ENCODE peak calls at places on chromosome 22, in nine cellular contexts. J is upper lobe of right lung; O is PC-3; A is OCI-LY7; C is tibial artery; K is CD8-positive, alpha-beta T cell; U is cardiac muscle cell; R is lung; X is kidney. B is an unnamed sample.

GRCh38 chr22:41584881-41585280 is 4.8 kb downstream of the PMM1 start:
- DNase-seq in J (no peak), O (no peak), A (no peak), C (no peak), K (no peak), U (no peak), R (no peak), X (no peak), B (no peak)

GRCh38 chr22:34851918-34852662 is 213.9 kb upstream of the ISX start:
- DNase-seq in J (no peak), O (no peak), A (no peak), C (no peak), K (no peak), U (no peak), R (no peak), X (no peak), B (no peak)

GRCh38 chr22:30887418-30887817 is 81.2 kb downstream of the MORC2 start:
- DNase-seq in J (peak), O (no peak), A (no peak), C (peak), K (no peak), U (no peak), R (no peak), X (peak), B (no peak)

GRCh38 chr22:27811778-27812177 is 10.2 kb upstream of the MN1 start:
- DNase-seq in J (no peak), O (no peak), A (no peak), C (no peak), K (no peak), U (no peak), R (no peak), X (no peak), B (no peak)

GRCh38 chr22:50498322-50498861 is 9.1 kb downstream of the LMF2 start:
- DNase-seq in J (no peak), O (peak), A (peak), C (peak), K (peak), U (peak), R (peak), X (peak), B (no peak)

GRCh38 chr22:25482868-25483639 is 81.4 kb upstream of the GRK3 start:
- DNase-seq in J (no peak), O (no peak), A (no peak), C (no peak), K (no peak), U (no peak), R (no peak), X (no peak), B (no peak)

GRCh38 chr22:44707178-44707577 is 5.2 kb downstream of the PRR5 start:
- DNase-seq in J (no peak), O (no peak), A (no peak), C (no peak), K (no peak), U (no peak), R (no peak), X (no peak), B (no peak)

GRCh38 chr22:27416553-27417427 is 384.8 kb downstream of the MN1 start:
- DNase-seq in J (no peak), O (peak), A (no peak), C (peak), K (no peak), U (peak), R (no peak), X (no peak), B (peak)

GRCh38 chr22:41575533-41575932 is 14.1 kb downstream of the PMM1 start:
- DNase-seq in J (no peak), O (no peak), A (no peak), C (no peak), K (no peak), U (no peak), R (no peak), X (no peak), B (no peak)

GRCh38 chr22:49752598-49753091 is 75.0 kb downstream of the BRD1 start:
- DNase-seq in J (peak), O (no peak), A (no peak), C (no peak), K (no peak), U (no peak), R (no peak), X (no peak), B (no peak)

GRCh38 chr22:24554316-24555159 is at the start of gene GUCD1:
- DNase-seq in J (no peak), O (peak), A (peak), C (peak), K (no peak), U (peak), R (no peak), X (no peak), B (no peak)

GRCh38 chr22:49426098-49426497 is 401.6 kb downstream of the BRD1 start:
- DNase-seq in J (no peak), O (no peak), A (no peak), C (no peak), K (no peak), U (no peak), R (no peak), X (peak), B (no peak)

GRCh38 chr22:47995718-47996117 is 1233.3 kb downstream of the TBC1D22A start:
- DNase-seq in J (no peak), O (no peak), A (no peak), C (no peak), K (no peak), U (no peak), R (no peak), X (no peak), B (no peak)

GRCh38 chr22:32545801-32546200 is 71.2 kb downstream of the FBXO7 start:
- DNase-seq in J (no peak), O (no peak), A (no peak), C (peak), K (no peak), U (peak), R (no peak), X (no peak), B (no peak)

GRCh38 chr22:28835630-28836189 is 35.3 kb upstream of the XBP1 start:
- DNase-seq in J (no peak), O (no peak), A (no peak), C (no peak), K (no peak), U (no peak), R (no peak), X (no peak), B (no peak)

GRCh38 chr22:41523464-41524221 is 20.6 kb downstream of the POLR3H start:
- DNase-seq in J (no peak), O (no peak), A (no peak), C (peak), K (no peak), U (peak), R (no peak), X (peak), B (no peak)

GRCh38 chr22:23376256-23376655 is 195.9 kb downstream of the BCR start:
- DNase-seq in J (no peak), O (peak), A (peak), C (no peak), K (no peak), U (peak), R (no peak), X (no peak), B (no peak)

GRCh38 chr22:31532060-31532459 is 35.7 kb downstream of the SFI1 start:
- DNase-seq in J (no peak), O (no peak), A (no peak), C (no peak), K (no peak), U (peak), R (no peak), X (no peak), B (no peak)

GRCh38 chr22:45127866-45128265 is 35.9 kb upstream of the NUP50 start:
- DNase-seq in J (no peak), O (peak), A (no peak), C (no peak), K (no peak), U (no peak), R (no peak), X (no peak), B (no peak)

GRCh38 chr22:48492371-48493320 is 1335.0 kb downstream of the BRD1 start:
- DNase-seq in J (peak), O (peak), A (peak), C (peak), K (no peak), U (peak), R (peak), X (peak), B (no peak)

GRCh38 chr22:45421349-45422057 is 8.0 kb downstream of the RIBC2 start:
- DNase-seq in J (peak), O (no peak), A (no peak), C (no peak), K (no peak), U (no peak), R (peak), X (no peak), B (no peak)

GRCh38 chr22:44108076-44108475 is 72.6 kb upstream of the PARVG start:
- DNase-seq in J (peak), O (no peak), A (no peak), C (no peak), K (no peak), U (no peak), R (no peak), X (peak), B (no peak)

GRCh38 chr22:23742505-23743264 is 8.2 kb downstream of the ZNF70 start:
- DNase-seq in J (no peak), O (no peak), A (no peak), C (no peak), K (no peak), U (no peak), R (no peak), X (no peak), B (no peak)

GRCh38 chr22:49432211-49432905 is 395.3 kb downstream of the BRD1 start:
- DNase-seq in J (no peak), O (no peak), A (no peak), C (no peak), K (peak), U (no peak), R (no peak), X (no peak), B (no peak)

GRCh38 chr22:30380011-30380410 is 7.2 kb downstream of the RNF215 start:
- DNase-seq in J (peak), O (no peak), A (no peak), C (no peak), K (no peak), U (no peak), R (no peak), X (no peak), B (no peak)

GRCh38 chr22:27317156-27317555 is 484.4 kb downstream of the MN1 start:
- DNase-seq in J (no peak), O (no peak), A (no peak), C (no peak), K (no peak), U (peak), R (no peak), X (no peak), B (no peak)

GRCh38 chr22:45490836-45491235 is 11.8 kb upstream of the FBLN1 start:
- DNase-seq in J (peak), O (no peak), A (no peak), C (no peak), K (no peak), U (no peak), R (no peak), X (peak), B (no peak)

GRCh38 chr22:26457661-26458272 is 25.8 kb downstream of the HPS4 start:
- DNase-seq in J (no peak), O (no peak), A (no peak), C (no peak), K (no peak), U (no peak), R (no peak), X (no peak), B (no peak)

GRCh38 chr22:41524809-41525449 is 19.3 kb downstream of the POLR3H start:
- DNase-seq in J (no peak), O (no peak), A (no peak), C (no peak), K (peak), U (no peak), R (no peak), X (peak), B (no peak)

GRCh38 chr22:29041408-29041807 is 20.2 kb downstream of the C22orf31 start:
- DNase-seq in J (no peak), O (no peak), A (no peak), C (no peak), K (no peak), U (peak), R (peak), X (no peak), B (no peak)

GRCh38 chr22:44870021-44870420 is 117.6 kb downstream of the ARHGAP8 start:
- DNase-seq in J (no peak), O (peak), A (no peak), C (no peak), K (no peak), U (peak), R (no peak), X (peak), B (peak)

GRCh38 chr22:24404561-24405275 is 22.7 kb upstream of the ADORA2A start:
- DNase-seq in J (no peak), O (no peak), A (no peak), C (no peak), K (no peak), U (no peak), R (no peak), X (no peak), B (no peak)

GRCh38 chr22:22181515-22181959 is 63.0 kb upstream of the VPREB1 start:
- DNase-seq in J (no peak), O (no peak), A (no peak), C (no peak), K (no peak), U (no peak), R (no peak), X (no peak), B (no peak)

DNA sequence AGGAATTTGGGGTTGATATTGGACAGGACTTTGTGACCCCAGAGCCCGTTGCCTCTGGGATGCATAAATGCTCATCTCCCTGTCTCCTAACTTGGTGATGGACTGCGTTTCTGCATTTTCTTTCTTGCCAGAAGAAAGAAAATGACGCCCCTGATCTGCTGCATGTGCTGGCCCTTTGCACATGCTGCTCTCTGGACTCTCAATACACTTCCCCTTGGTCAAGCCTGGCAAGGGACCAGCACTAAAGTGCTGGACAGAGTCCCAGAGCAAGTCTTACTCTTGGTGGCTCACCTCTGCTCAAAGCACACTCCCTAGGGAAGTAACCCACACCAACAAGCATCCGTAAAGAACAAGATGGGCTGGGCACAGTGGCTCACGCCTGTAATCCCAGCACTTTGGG is 40.7 kb downstream of the MYH9 start:
- DNase-seq in J (no peak), O (no peak), A (no peak), C (no peak), K (no peak), U (no peak), R (no peak), X (no peak), B (no peak)
- H3K27ac ChIP-seq in J (peak), O (no peak), A (no peak), C (peak), K (no peak), U (peak), R (peak), X (peak), B (peak)

DNA sequence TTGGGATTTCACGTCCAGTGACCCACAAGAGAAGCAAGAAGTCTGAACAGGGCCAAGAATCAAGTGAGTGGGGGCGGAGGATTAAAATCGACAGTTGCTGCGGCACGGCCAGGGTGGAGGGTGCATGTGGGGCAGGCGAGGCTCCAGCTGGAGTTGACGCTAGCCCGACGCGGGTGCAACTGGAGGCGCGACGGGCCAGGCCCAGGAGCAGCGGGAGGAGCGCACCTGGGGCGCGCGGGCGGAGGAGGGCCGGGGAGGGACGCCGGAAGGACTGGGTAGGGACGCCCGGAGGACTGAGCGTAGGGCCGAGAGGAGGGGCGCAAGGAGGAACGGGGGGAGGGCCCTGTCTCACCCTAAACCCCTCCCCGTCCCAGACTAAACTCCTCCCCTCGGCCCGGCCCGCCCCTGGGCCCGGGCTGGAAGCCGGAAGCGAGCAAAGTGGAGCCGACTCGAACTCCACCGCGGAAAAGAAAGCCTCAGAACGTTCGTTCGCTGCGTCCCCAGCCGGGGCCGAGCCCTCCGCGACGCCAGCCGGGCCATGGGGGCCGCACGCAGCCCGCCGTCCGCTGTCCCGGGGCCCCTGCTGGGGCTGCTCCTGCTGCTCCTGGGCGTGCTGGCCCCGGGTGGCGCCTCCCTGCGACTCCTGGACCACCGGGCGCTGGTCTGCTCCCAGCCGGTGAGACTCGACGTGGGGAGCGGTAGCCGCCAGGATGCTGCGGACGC is at the start of gene IL17RA:
- DNase-seq in J (peak), O (peak), A (peak), C (peak), K (peak), U (peak), R (peak), X (peak), B (peak)
- H3K27ac ChIP-seq in J (peak), O (no peak), A (peak), C (peak), K (peak), U (no peak), R (peak), X (no peak), B (peak)

GRCh38 chr22:19825016-19825339 is 29.7 kb downstream of the GNB1L start:
- DNase-seq in J (no peak), O (no peak), A (no peak), C (no peak), K (peak), U (no peak), R (no peak), X (no peak), B (no peak)

GRCh38 chr22:19824197-19825015 is 30.3 kb downstream of the GNB1L start:
- DNase-seq in J (peak), O (no peak), A (no peak), C (no peak), K (peak), U (no peak), R (no peak), X (peak), B (no peak)

GRCh38 chr22:19822301-19823117 is 32.2 kb downstream of the GNB1L start:
- DNase-seq in J (peak), O (no peak), A (no peak), C (no peak), K (no peak), U (no peak), R (no peak), X (no peak), B (no peak)

GRCh38 chr22:19823191-19823590 is 31.5 kb downstream of the GNB1L start:
- DNase-seq in J (no peak), O (no peak), A (no peak), C (no peak), K (peak), U (no peak), R (no peak), X (no peak), B (no peak)

GRCh38 chr22:19823638-19824196 is 31.0 kb downstream of the GNB1L start:
- DNase-seq in J (peak), O (no peak), A (no peak), C (no peak), K (peak), U (no peak), R (no peak), X (no peak), B (no peak)
- H3K27ac ChIP-seq in J (no peak), O (no peak), A (no peak), C (no peak), K (no peak), U (no peak), R (no peak), X (no peak), B (no peak)

DNA sequence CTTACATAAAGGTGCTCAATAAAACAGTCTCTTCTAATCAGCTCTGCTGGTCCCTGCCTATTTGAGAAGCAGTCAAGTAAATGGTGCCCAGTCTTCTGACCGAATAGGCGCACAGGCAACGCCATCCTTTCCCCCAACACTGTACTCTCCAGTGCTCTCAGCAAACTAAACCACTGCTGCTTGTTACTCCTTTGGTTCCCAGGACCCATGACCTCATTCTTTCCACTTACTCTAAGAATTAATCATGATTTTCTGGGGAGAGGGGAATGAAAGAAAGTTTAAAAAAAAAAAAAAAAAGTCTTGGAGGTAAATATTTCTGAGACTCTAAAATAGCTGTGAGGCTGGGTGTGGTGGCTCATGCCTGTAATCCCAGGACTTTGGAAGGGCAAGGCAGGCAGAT is 63.7 kb downstream of the SGSM3 start:
- DNase-seq in J (no peak), O (no peak), A (no peak), C (no peak), K (no peak), U (no peak), R (no peak), X (no peak), B (no peak)
- H3K27ac ChIP-seq in J (no peak), O (no peak), A (peak), C (no peak), K (no peak), U (no peak), R (no peak), X (no peak), B (no peak)

GRCh38 chr22:39177791-39178190 is 25.3 kb upstream of the CBX7 start:
- DNase-seq in J (no peak), O (no peak), A (no peak), C (no peak), K (no peak), U (no peak), R (no peak), X (no peak), B (no peak)
- H3K27ac ChIP-seq in J (peak), O (peak), A (no peak), C (peak), K (no peak), U (no peak), R (peak), X (peak), B (no peak)

DNA sequence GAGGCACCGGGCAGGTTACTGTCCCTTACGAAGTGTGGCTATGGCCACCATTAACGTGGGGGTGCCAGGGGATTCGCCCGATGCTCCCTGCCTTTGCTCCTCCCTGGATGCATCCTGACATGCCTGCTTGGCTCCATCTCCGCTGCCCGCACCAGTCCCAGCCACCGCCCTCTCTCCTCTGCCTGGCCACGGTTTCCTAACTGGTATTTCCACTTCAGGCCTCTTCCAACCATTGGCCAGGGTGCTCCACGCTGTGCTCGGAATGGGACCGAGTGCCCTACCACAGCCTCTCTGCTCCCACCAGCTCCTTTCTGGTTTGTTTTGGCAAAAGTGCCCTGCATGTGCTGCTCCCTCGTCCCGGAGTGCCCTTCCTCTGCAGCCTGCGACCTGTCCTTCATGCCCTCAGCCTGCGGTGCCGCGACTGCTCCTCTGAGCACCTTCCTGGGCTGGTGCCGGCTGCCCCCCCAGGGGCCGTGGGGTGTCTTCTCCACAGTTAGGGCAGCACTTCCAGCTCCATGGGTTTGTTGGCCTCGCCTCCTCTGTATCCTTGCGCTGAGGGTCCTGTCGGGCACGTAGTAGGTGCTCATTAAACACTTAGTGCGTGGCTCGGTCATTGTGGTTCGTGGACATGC is 12.6 kb upstream of the GRAMD4 start:
- DNase-seq in J (no peak), O (no peak), A (no peak), C (no peak), K (no peak), U (no peak), R (peak), X (peak), B (no peak)
- H3K27ac ChIP-seq in J (no peak), O (no peak), A (no peak), C (no peak), K (no peak), U (no peak), R (no peak), X (no peak), B (no peak)

DNA sequence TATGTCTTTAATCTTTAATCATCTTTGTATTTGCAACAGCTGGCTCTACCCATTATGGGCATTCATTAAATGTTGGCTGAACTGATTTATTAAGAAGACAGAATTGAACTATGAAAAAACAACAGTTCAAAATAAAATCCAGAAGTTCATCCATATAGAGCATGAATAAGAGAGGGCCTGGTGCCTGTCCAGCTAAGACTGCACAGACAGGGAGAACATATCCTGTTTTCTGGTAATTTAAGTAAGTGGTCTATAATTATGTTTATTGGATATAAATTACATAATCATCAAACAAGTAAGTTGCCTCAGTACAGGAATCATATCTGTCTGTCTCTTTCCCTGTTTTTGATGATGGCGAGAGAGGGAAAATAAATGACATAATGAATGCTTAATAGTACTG is 137.2 kb downstream of the RBFOX2 start:
- DNase-seq in J (no peak), O (no peak), A (no peak), C (no peak), K (no peak), U (no peak), R (no peak), X (no peak), B (no peak)
- H3K27ac ChIP-seq in J (no peak), O (no peak), A (no peak), C (peak), K (no peak), U (no peak), R (no peak), X (no peak), B (no peak)